ENCODE peak calls at places on chromosomes 6 and 20, in five cellular contexts. One of them, this sample, is unnamed.
A peak's percentile ranks its signal among the peaks of the same experiment; 100 is the strongest.

GRCh38 chr20:40494238-40494637 is 194.8 kb downstream of the MAFB start:
- DNase-seq in fibroblast of pulmonary artery: no peak
- DNase-seq in A549: no peak
- DNase-seq in left ventricle myocardium inferior: no peak
- DNase-seq in osteoblast: no peak
- DNase-seq in this sample: peak; percentile 51

GRCh38 chr20:38345643-38346042 is 639 bp upstream of the LBP start:
- DNase-seq in A549: peak; percentile 50
- DNase-seq in fibroblast of pulmonary artery: no peak
- DNase-seq in left ventricle myocardium inferior: no peak
- DNase-seq in osteoblast: no peak
- DNase-seq in this sample: no peak

GRCh38 chr20:53040678-53041674 is 68.8 kb downstream of the TSHZ2 start:
- DNase-seq in osteoblast: peak; percentile 46
- DNase-seq in left ventricle myocardium inferior: no peak
- DNase-seq in A549: no peak
- DNase-seq in fibroblast of pulmonary artery: no peak
- DNase-seq in this sample: peak; percentile 85

GRCh38 chr6:168962886-168963285 is 290.8 kb downstream of the THBS2 start:
- DNase-seq in A549: no peak
- DNase-seq in fibroblast of pulmonary artery: peak; percentile 45
- DNase-seq in osteoblast: no peak
- DNase-seq in left ventricle myocardium inferior: no peak
- DNase-seq in this sample: no peak

GRCh38 chr6:3848380-3848779 is 793 bp upstream of the FAM50B start:
- DNase-seq in fibroblast of pulmonary artery: peak; percentile 16
- DNase-seq in left ventricle myocardium inferior: no peak
- DNase-seq in A549: no peak
- DNase-seq in osteoblast: peak; percentile 95
- DNase-seq in this sample: peak; percentile 94

GRCh38 chr6:37819177-37819801 is at the start of gene ZFAND3:
- DNase-seq in left ventricle myocardium inferior: peak; percentile 98
- DNase-seq in osteoblast: peak; percentile 98
- DNase-seq in A549: peak; percentile 96
- DNase-seq in fibroblast of pulmonary artery: peak; percentile 97
- DNase-seq in this sample: peak; percentile 96

GRCh38 chr6:8082572-8082953 is 18.4 kb upstream of the BLOC1S5 start:
- DNase-seq in fibroblast of pulmonary artery: no peak
- DNase-seq in osteoblast: no peak
- DNase-seq in A549: no peak
- DNase-seq in left ventricle myocardium inferior: no peak
- DNase-seq in this sample: no peak

GRCh38 chr6:37696841-37697735 is 595 bp downstream of the MDGA1 start:
- DNase-seq in left ventricle myocardium inferior: peak; percentile 27
- DNase-seq in fibroblast of pulmonary artery: peak; percentile 10
- DNase-seq in A549: no peak
- DNase-seq in osteoblast: peak; percentile 97
- DNase-seq in this sample: no peak

GRCh38 chr20:21503345-21503744 is 10.5 kb downstream of the NKX2-2 start:
- DNase-seq in A549: no peak
- DNase-seq in left ventricle myocardium inferior: no peak
- DNase-seq in osteoblast: peak; percentile 96
- DNase-seq in fibroblast of pulmonary artery: no peak
- DNase-seq in this sample: no peak

GRCh38 chr6:35058041-35058675 is 83.0 kb downstream of the TCP11 start:
- DNase-seq in left ventricle myocardium inferior: no peak
- DNase-seq in osteoblast: peak; percentile 35
- DNase-seq in A549: no peak
- DNase-seq in fibroblast of pulmonary artery: no peak
- DNase-seq in this sample: no peak

GRCh38 chr6:150998992-150999975 is 133.8 kb downstream of the MTHFD1L start:
- DNase-seq in left ventricle myocardium inferior: no peak
- DNase-seq in A549: no peak
- DNase-seq in fibroblast of pulmonary artery: no peak
- DNase-seq in osteoblast: no peak
- DNase-seq in this sample: peak; percentile 16

GRCh38 chr6:3311798-3312197 is 53.1 kb downstream of the PSMG4 start:
- DNase-seq in fibroblast of pulmonary artery: no peak
- DNase-seq in left ventricle myocardium inferior: no peak
- DNase-seq in osteoblast: no peak
- DNase-seq in A549: no peak
- DNase-seq in this sample: no peak

GRCh38 chr6:89793586-89793985 is 26.0 kb downstream of the MDN1 start:
- DNase-seq in left ventricle myocardium inferior: peak; percentile 70
- DNase-seq in fibroblast of pulmonary artery: no peak
- DNase-seq in A549: no peak
- DNase-seq in osteoblast: no peak
- DNase-seq in this sample: no peak

GRCh38 chr20:5524886-5525285 is 208.1 kb upstream of the PROKR2 start:
- DNase-seq in left ventricle myocardium inferior: no peak
- DNase-seq in A549: no peak
- DNase-seq in fibroblast of pulmonary artery: no peak
- DNase-seq in osteoblast: no peak
- DNase-seq in this sample: peak; percentile 25

GRCh38 chr6:83615025-83615999 is 93.6 kb downstream of the SNAP91 start:
- DNase-seq in osteoblast: no peak
- DNase-seq in fibroblast of pulmonary artery: peak; percentile 55
- DNase-seq in left ventricle myocardium inferior: no peak
- DNase-seq in A549: peak; percentile 36
- DNase-seq in this sample: peak; percentile 55

GRCh38 chr20:57259179-57260021 is 7.0 kb downstream of the BMP7 start:
- DNase-seq in A549: no peak
- DNase-seq in osteoblast: no peak
- DNase-seq in fibroblast of pulmonary artery: no peak
- DNase-seq in left ventricle myocardium inferior: no peak
- DNase-seq in this sample: no peak

GRCh38 chr20:50197463-50197862 is 6.8 kb downstream of the CEBPB start:
- DNase-seq in osteoblast: peak; percentile 61
- DNase-seq in fibroblast of pulmonary artery: no peak
- DNase-seq in left ventricle myocardium inferior: no peak
- DNase-seq in A549: no peak
- DNase-seq in this sample: no peak

GRCh38 chr6:133966654-133967300 is 13.8 kb downstream of the TBPL1 start:
- DNase-seq in osteoblast: no peak
- DNase-seq in A549: no peak
- DNase-seq in left ventricle myocardium inferior: no peak
- DNase-seq in fibroblast of pulmonary artery: no peak
- DNase-seq in this sample: no peak

GRCh38 chr6:99348823-99349619 is 453 bp downstream of the FAXC start:
- DNase-seq in A549: no peak
- DNase-seq in fibroblast of pulmonary artery: no peak
- DNase-seq in osteoblast: peak; percentile 85
- DNase-seq in left ventricle myocardium inferior: no peak
- DNase-seq in this sample: no peak

GRCh38 chr6:50974319-50974718 is 155.6 kb downstream of the TFAP2B start:
- DNase-seq in A549: no peak
- DNase-seq in fibroblast of pulmonary artery: no peak
- DNase-seq in osteoblast: no peak
- DNase-seq in left ventricle myocardium inferior: no peak
- DNase-seq in this sample: no peak

GRCh38 chr20:10857362-10858070 is 183.7 kb upstream of the JAG1 start:
- DNase-seq in A549: peak; percentile 97
- DNase-seq in osteoblast: no peak
- DNase-seq in fibroblast of pulmonary artery: peak; percentile 97
- DNase-seq in left ventricle myocardium inferior: no peak
- DNase-seq in this sample: peak; percentile 93

GRCh38 chr6:19327246-19327645 is 509.9 kb upstream of the ID4 start:
- DNase-seq in A549: no peak
- DNase-seq in osteoblast: no peak
- DNase-seq in left ventricle myocardium inferior: no peak
- DNase-seq in fibroblast of pulmonary artery: peak; percentile 73
- DNase-seq in this sample: no peak

GRCh38 chr6:127518212-127518709 is 874 bp downstream of the MTCL3 start:
- DNase-seq in left ventricle myocardium inferior: no peak
- DNase-seq in fibroblast of pulmonary artery: no peak
- DNase-seq in A549: peak; percentile 40
- DNase-seq in osteoblast: no peak
- DNase-seq in this sample: no peak

GRCh38 chr20:10002871-10003270 is 31.9 kb upstream of the ANKEF1 start:
- DNase-seq in A549: no peak
- DNase-seq in fibroblast of pulmonary artery: no peak
- DNase-seq in left ventricle myocardium inferior: no peak
- DNase-seq in osteoblast: no peak
- DNase-seq in this sample: no peak

GRCh38 chr6:132816665-132817064 is 2.3 kb downstream of the RPS12 start:
- DNase-seq in fibroblast of pulmonary artery: no peak
- DNase-seq in osteoblast: no peak
- DNase-seq in A549: no peak
- DNase-seq in left ventricle myocardium inferior: no peak
- DNase-seq in this sample: no peak

GRCh38 chr6:104784884-104785283 is 74.8 kb downstream of the HACE1 start:
- DNase-seq in osteoblast: no peak
- DNase-seq in left ventricle myocardium inferior: no peak
- DNase-seq in fibroblast of pulmonary artery: peak; percentile 28
- DNase-seq in A549: no peak
- DNase-seq in this sample: peak; percentile 11

GRCh38 chr20:23050847-23051627 is 1.6 kb upstream of the THBD start:
- DNase-seq in fibroblast of pulmonary artery: peak; percentile 94
- DNase-seq in left ventricle myocardium inferior: peak; percentile 87
- DNase-seq in osteoblast: peak; percentile 90
- DNase-seq in A549: peak; percentile 77
- DNase-seq in this sample: peak; percentile 92

GRCh38 chr6:92577077-92577719 is 842.2 kb downstream of the EPHA7 start:
- DNase-seq in osteoblast: no peak
- DNase-seq in left ventricle myocardium inferior: no peak
- DNase-seq in fibroblast of pulmonary artery: no peak
- DNase-seq in A549: no peak
- DNase-seq in this sample: peak; percentile 21

GRCh38 chr6:27545271-27546046 is 72.6 kb upstream of the ZNF184 start:
- DNase-seq in A549: peak; percentile 93
- DNase-seq in fibroblast of pulmonary artery: peak; percentile 64
- DNase-seq in left ventricle myocardium inferior: no peak
- DNase-seq in osteoblast: no peak
- DNase-seq in this sample: peak; percentile 87

GRCh38 chr6:2738373-2738979 is 12.2 kb downstream of the MYLK4 start:
- DNase-seq in fibroblast of pulmonary artery: peak; percentile 79
- DNase-seq in osteoblast: peak; percentile 90
- DNase-seq in left ventricle myocardium inferior: no peak
- DNase-seq in A549: peak; percentile 53
- DNase-seq in this sample: peak; percentile 52

GRCh38 chr20:6231551-6231950 is 108.7 kb upstream of the FERMT1 start:
- DNase-seq in fibroblast of pulmonary artery: peak; percentile 54
- DNase-seq in osteoblast: no peak
- DNase-seq in A549: no peak
- DNase-seq in left ventricle myocardium inferior: no peak
- DNase-seq in this sample: peak; percentile 61

GRCh38 chr6:24856954-24857670 is 58.4 kb upstream of the ARMH2 start:
- DNase-seq in osteoblast: no peak
- DNase-seq in A549: no peak
- DNase-seq in fibroblast of pulmonary artery: no peak
- DNase-seq in left ventricle myocardium inferior: no peak
- DNase-seq in this sample: no peak

GRCh38 chr6:5086294-5086890 is 1.3 kb downstream of the PPP1R3G start:
- DNase-seq in A549: no peak
- DNase-seq in fibroblast of pulmonary artery: no peak
- DNase-seq in osteoblast: no peak
- DNase-seq in left ventricle myocardium inferior: no peak
- DNase-seq in this sample: no peak
- TF ChIP-seq CTCF in A549: no peak
- TF ChIP-seq CTCF in fibroblast of pulmonary artery: no peak
- TF ChIP-seq CTCF in osteoblast: no peak
- TF ChIP-seq CTCF in left ventricle myocardium inferior: no peak
- TF ChIP-seq CTCF in this sample: no peak

GRCh38 chr20:14550655-14551054 is 213.2 kb upstream of the FLRT3 start:
- DNase-seq in left ventricle myocardium inferior: no peak
- DNase-seq in A549: no peak
- DNase-seq in osteoblast: no peak
- DNase-seq in fibroblast of pulmonary artery: no peak
- DNase-seq in this sample: no peak
- TF ChIP-seq CTCF in left ventricle myocardium inferior: no peak
- TF ChIP-seq CTCF in A549: no peak
- TF ChIP-seq CTCF in osteoblast: no peak
- TF ChIP-seq CTCF in fibroblast of pulmonary artery: no peak
- TF ChIP-seq CTCF in this sample: no peak

GRCh38 chr20:536426-537012 is 7.1 kb downstream of the CSNK2A1 start:
- DNase-seq in A549: no peak
- DNase-seq in osteoblast: no peak
- DNase-seq in fibroblast of pulmonary artery: no peak
- DNase-seq in left ventricle myocardium inferior: no peak
- DNase-seq in this sample: no peak

GRCh38 chr20:537983-538382 is 5.6 kb downstream of the CSNK2A1 start:
- DNase-seq in A549: no peak
- DNase-seq in fibroblast of pulmonary artery: no peak
- DNase-seq in osteoblast: no peak
- DNase-seq in left ventricle myocardium inferior: no peak
- DNase-seq in this sample: no peak

GRCh38 chr20:539236-539635 is 4.4 kb downstream of the CSNK2A1 start:
- DNase-seq in osteoblast: no peak
- DNase-seq in fibroblast of pulmonary artery: no peak
- DNase-seq in left ventricle myocardium inferior: no peak
- DNase-seq in A549: no peak
- DNase-seq in this sample: no peak

GRCh38 chr20:532530-532929 is 11.1 kb downstream of the CSNK2A1 start:
- DNase-seq in A549: no peak
- DNase-seq in fibroblast of pulmonary artery: no peak
- DNase-seq in left ventricle myocardium inferior: no peak
- DNase-seq in osteoblast: no peak
- DNase-seq in this sample: no peak

DNA sequence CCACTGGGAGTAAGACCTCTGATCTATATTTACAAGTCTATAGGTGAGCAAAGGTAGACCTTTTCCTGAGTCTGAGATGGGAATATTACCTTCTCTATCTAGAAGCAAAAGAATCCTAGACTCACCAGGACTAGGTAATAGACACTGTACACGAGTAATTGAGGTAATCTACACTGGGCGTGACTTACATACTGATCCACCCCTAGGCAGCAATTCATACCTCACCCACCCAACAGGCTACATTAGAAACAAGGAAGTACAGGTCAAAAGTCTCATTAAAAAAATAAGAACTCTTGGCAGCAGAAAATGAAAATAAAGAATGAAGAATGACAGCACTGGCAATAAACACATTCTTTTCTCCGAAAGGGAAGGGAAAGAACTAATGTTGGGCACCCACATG is 7.6 kb downstream of the CSNK2A1 start:
- DNase-seq in left ventricle myocardium inferior: no peak
- DNase-seq in fibroblast of pulmonary artery: peak; percentile 20
- DNase-seq in A549: no peak
- DNase-seq in osteoblast: no peak
- DNase-seq in this sample: no peak
- TF ChIP-seq CTCF in left ventricle myocardium inferior: no peak
- TF ChIP-seq CTCF in fibroblast of pulmonary artery: no peak
- TF ChIP-seq CTCF in A549: no peak
- TF ChIP-seq CTCF in osteoblast: no peak
- TF ChIP-seq CTCF in this sample: no peak

DNA sequence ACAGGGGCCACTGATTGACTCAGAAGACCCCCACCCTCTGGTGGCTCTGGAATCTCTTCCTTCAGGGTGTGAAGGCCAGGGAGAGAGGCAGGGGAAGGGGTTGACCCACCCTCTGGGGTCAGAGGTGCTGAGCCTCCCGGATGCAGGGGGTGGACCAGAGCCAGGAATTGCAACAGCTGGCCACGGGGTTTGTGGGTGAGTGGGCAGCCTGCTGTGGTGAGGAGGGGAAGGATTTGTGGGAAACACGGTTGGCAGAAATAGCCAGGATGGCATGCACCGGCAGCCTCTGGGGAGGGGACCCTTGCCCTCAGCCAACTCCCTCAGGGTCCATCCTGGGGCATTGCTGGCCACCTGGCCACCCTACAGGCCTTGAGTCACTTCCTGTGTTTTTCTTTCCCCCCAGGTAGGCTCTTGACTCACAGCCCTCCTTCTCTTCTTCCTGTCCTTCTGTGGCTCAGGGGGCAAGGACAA is 92.8 kb downstream of the MRPL14 start:
- DNase-seq in A549: no peak
- DNase-seq in left ventricle myocardium inferior: no peak
- DNase-seq in fibroblast of pulmonary artery: no peak
- DNase-seq in osteoblast: peak; percentile 19
- DNase-seq in this sample: peak; percentile 80
- TF ChIP-seq CTCF in A549: no peak
- TF ChIP-seq CTCF in left ventricle myocardium inferior: no peak
- TF ChIP-seq CTCF in fibroblast of pulmonary artery: no peak
- TF ChIP-seq CTCF in osteoblast: no peak
- TF ChIP-seq CTCF in this sample: no peak